ENCODE peak calls at places on chromosome 17, in seven cellular contexts. W, N, G, X, P, R and J are unnamed samples.

GRCh38 chr17:81683208-81683583 is 401 bp downstream of the ARL16 start:
- DNase-seq in N (no peak), G (no peak), R (peak; percentile 5), W (no peak), X (no peak), P (no peak), J (no peak)

GRCh38 chr17:48624544-48625501 is 1.3 kb downstream of the HOXB9 start:
- DNase-seq in R (no peak), N (no peak), W (no peak), P (peak; percentile 51), X (peak; percentile 47), G (no peak), J (no peak)

GRCh38 chr17:36183001-36183810 is 6.8 kb upstream of the TBC1D3B start:
- DNase-seq in P (peak; percentile 68), X (no peak), R (peak; percentile 54), N (peak; percentile 91), G (no peak), W (no peak), J (peak; percentile 68)

GRCh38 chr17:81427446-81428120 is 32.3 kb downstream of the BAHCC1 start:
- DNase-seq in W (no peak), N (no peak), R (no peak), P (peak; percentile 67), X (no peak), G (no peak), J (no peak)

GRCh38 chr17:67095803-67096202 is 51.4 kb downstream of the CACNG1 start:
- DNase-seq in G (no peak), X (no peak), W (no peak), R (peak; percentile 73), P (no peak), N (no peak), J (peak; percentile 58)

GRCh38 chr17:57270801-57271245 is 14.5 kb downstream of the MSI2 start:
- DNase-seq in N (no peak), X (no peak), R (no peak), G (no peak), W (no peak), P (no peak), J (no peak)

GRCh38 chr17:48761114-48761513 is 32.6 kb upstream of the HOXB13 start:
- DNase-seq in G (no peak), W (no peak), R (no peak), X (no peak), N (no peak), P (no peak), J (no peak)

GRCh38 chr17:10557422-10557821 is 8.0 kb upstream of the MYH2 start:
- DNase-seq in X (no peak), P (no peak), G (no peak), R (no peak), N (no peak), W (no peak), J (peak; percentile 70)

GRCh38 chr17:7716299-7716886 is 1.2 kb upstream of the DNAH2 start:
- DNase-seq in N (no peak), W (no peak), R (no peak), X (no peak), P (no peak), G (no peak), J (no peak)